ENCODE peak calls at places on chromosome 1, in nine cellular contexts. W is A549, L is HCT116, B is Panc1, O is K562, M is SK-N-SH, Y is GM23338, U is HepG2, N is GM12878. K is an unnamed sample.

GRCh38 chr1:157043685-157044084 is 1.9 kb downstream of the ARHGEF11 start:
- DNase-seq in M (peak; percentile 14), N (no peak), O (no peak), L (no peak), Y (no peak), U (no peak), W (no peak), B (no peak), K (no peak)

GRCh38 chr1:220528049-220528678 is at the start of gene MARK1:
- DNase-seq in U (no peak), Y (peak; percentile 79), M (peak; percentile 88), N (no peak), L (no peak), W (peak; percentile 31), B (no peak), O (no peak), K (no peak)

GRCh38 chr1:85230305-85230977 is 29.0 kb downstream of the C1orf52 start:
- DNase-seq in B (no peak), Y (peak; percentile 60), M (no peak), N (no peak), O (peak; percentile 26), L (peak; percentile 29), U (peak; percentile 21), W (no peak), K (no peak)

GRCh38 chr1:32992489-32993214 is 28.0 kb upstream of the RNF19B start:
- DNase-seq in N (peak; percentile 98), M (no peak), Y (peak; percentile 82), O (peak; percentile 67), U (peak; percentile 26), B (no peak), W (peak; percentile 83), L (peak; percentile 71), K (peak; percentile 99)

GRCh38 chr1:24619376-24619775 is 23.7 kb upstream of the SRRM1 start:
- DNase-seq in B (no peak), U (peak; percentile 62), W (no peak), O (no peak), L (no peak), Y (no peak), N (no peak), M (no peak), K (no peak)

GRCh38 chr1:59730302-59730701 is 84.4 kb upstream of the HOOK1 start:
- DNase-seq in Y (no peak), M (no peak), W (no peak), L (no peak), O (no peak), N (no peak), U (no peak), B (no peak), K (no peak)

GRCh38 chr1:173112129-173112528 is 61.4 kb upstream of the TNFSF18 start:
- DNase-seq in U (no peak), Y (no peak), L (no peak), N (peak; percentile 47), W (no peak), M (no peak), B (no peak), O (no peak), K (no peak)

GRCh38 chr1:227886503-227886961 is 61.2 kb downstream of the WNT9A start:
- DNase-seq in B (no peak), N (no peak), O (no peak), W (no peak), Y (peak; percentile 32), U (no peak), M (no peak), L (no peak), K (no peak)

GRCh38 chr1:108064255-108064654 is 99.3 kb upstream of the VAV3 start:
- DNase-seq in Y (no peak), O (no peak), N (no peak), L (no peak), W (no peak), U (no peak), B (no peak), M (no peak), K (no peak)

GRCh38 chr1:44531785-44532566 is 126.9 kb downstream of the RNF220 start:
- DNase-seq in Y (no peak), L (peak; percentile 78), U (peak; percentile 74), O (peak; percentile 88), B (no peak), W (peak; percentile 52), M (no peak), N (peak; percentile 16), K (no peak)

GRCh38 chr1:161119379-161120061 is 1.6 kb downstream of the NIT1 start:
- DNase-seq in W (peak; percentile 85), M (peak; percentile 39), O (peak; percentile 81), Y (peak; percentile 90), B (no peak), L (peak; percentile 86), U (no peak), N (no peak), K (peak; percentile 65)

DNA sequence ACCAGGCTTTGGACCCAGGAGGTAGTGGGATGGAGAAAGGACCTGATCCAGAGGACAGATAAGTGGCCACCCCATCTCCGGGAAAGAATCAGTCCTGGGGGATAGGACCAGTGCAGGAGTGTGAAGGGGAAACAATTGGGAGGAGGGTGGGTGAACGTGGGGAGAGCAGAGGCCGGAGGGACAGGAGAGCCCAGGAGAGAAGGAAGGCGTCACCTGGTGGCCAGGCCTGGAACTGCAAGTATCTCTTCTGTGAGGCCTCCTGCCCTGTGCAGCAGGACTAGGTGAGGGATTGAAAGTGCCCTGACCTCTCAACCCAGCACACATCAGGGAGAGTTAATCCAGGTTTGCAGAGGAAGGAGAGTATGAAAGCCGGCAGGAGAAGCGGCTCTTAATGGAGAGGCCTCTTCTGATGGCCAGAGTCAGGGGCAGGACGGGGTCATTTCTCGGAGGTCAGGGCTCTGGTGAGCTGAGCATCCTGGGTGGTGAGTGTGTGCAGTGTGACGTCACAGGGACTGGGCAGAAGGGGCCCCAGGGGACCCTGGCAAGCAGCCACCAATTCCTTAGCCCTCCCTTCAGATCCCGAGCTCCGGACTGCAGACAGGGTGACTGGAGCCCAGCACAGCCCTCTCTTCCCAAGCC is 9.2 kb upstream of the LAD1 start:
- DNase-seq in Y (peak; percentile 93), L (peak; percentile 51), U (peak; percentile 67), M (peak; percentile 91), O (peak; percentile 86), N (no peak), B (peak; percentile 67), W (peak; percentile 93), K (peak; percentile 17)
- TF ChIP-seq CTCF in Y (peak; percentile 79), L (peak; percentile 90), U (peak; percentile 98), M (peak; percentile 95), O (peak; percentile 88), N (peak; percentile 96), B (peak; percentile 99), W (peak; percentile 95), K (peak; percentile 96)

GRCh38 chr1:162380061-162380846 is 1.3 kb upstream of the C1orf226 start:
- DNase-seq in W (no peak), Y (no peak), O (peak; percentile 77), M (no peak), B (no peak), N (no peak), U (no peak), L (no peak), K (no peak)

GRCh38 chr1:162381383-162381782 is at the start of gene C1orf226:
- DNase-seq in W (peak; percentile 17), B (no peak), Y (no peak), N (no peak), L (peak; percentile 67), O (peak; percentile 16), M (no peak), U (no peak), K (no peak)

GRCh38 chr1:162383091-162383490 is 1.6 kb downstream of the C1orf226 start:
- DNase-seq in W (no peak), U (no peak), O (no peak), M (no peak), Y (no peak), L (no peak), B (no peak), N (no peak), K (no peak)

GRCh38 chr1:162383516-162383915 is 2.0 kb downstream of the C1orf226 start:
- DNase-seq in U (no peak), N (no peak), B (no peak), L (no peak), O (no peak), Y (no peak), W (no peak), M (peak; percentile 8), K (no peak)

GRCh38 chr1:162381941-162382750 is 618 bp downstream of the C1orf226 start:
- DNase-seq in B (no peak), M (no peak), U (no peak), Y (no peak), L (no peak), N (no peak), O (peak; percentile 16), W (no peak), K (no peak)
- H3K27ac ChIP-seq in B (no peak overlapping the region), M (no peak overlapping the region), U (no peak overlapping the region), Y (no peak overlapping the region), L (peak overlapping the region; percentile 69), N (no peak overlapping the region), O (no peak overlapping the region), W (peak overlapping the region; percentile 70), K (no peak overlapping the region)

GRCh38 chr1:76939817-76940216 is 72.5 kb downstream of the ST6GALNAC5 start:
- DNase-seq in B (no peak), M (no peak), N (no peak), O (no peak), U (no peak), Y (no peak), W (no peak), L (no peak), K (no peak)

GRCh38 chr1:76940586-76941335 is 73.5 kb downstream of the ST6GALNAC5 start:
- DNase-seq in O (no peak), Y (no peak), N (no peak), U (no peak), B (no peak), W (no peak), M (no peak), L (no peak), K (no peak)

GRCh38 chr1:76938304-76938703 is 71.0 kb downstream of the ST6GALNAC5 start:
- DNase-seq in N (no peak), W (no peak), B (no peak), Y (no peak), L (no peak), U (no peak), O (no peak), M (no peak), K (no peak)

GRCh38 chr1:76942549-76942948 is 75.3 kb downstream of the ST6GALNAC5 start:
- DNase-seq in N (no peak), B (no peak), Y (no peak), L (no peak), W (no peak), U (no peak), M (no peak), O (no peak), K (no peak)

GRCh38 chr1:76939107-76939816 is 72.0 kb downstream of the ST6GALNAC5 start:
- DNase-seq in W (no peak), N (no peak), U (no peak), Y (no peak), M (no peak), L (no peak), O (no peak), B (no peak), K (no peak)
- TF ChIP-seq REST in W (no peak), N (no peak), U (no peak), Y (no peak), M (no peak), L (no peak), O (no peak), B (no peak), K (no peak)

GRCh38 chr1:18530567-18531502 is 50.1 kb downstream of the KLHDC7A start:
- DNase-seq in O (peak; percentile 76), L (peak; percentile 21), W (no peak), Y (peak; percentile 60), U (peak; percentile 21), N (no peak), B (peak; percentile 4), M (peak; percentile 35), K (no peak)
- TF ChIP-seq CTCF in O (peak; percentile 59), L (peak; percentile 44), W (no peak), Y (peak; percentile 65), U (peak; percentile 78), N (peak; percentile 45), B (no peak), M (no peak), K (no peak)

GRCh38 chr1:116508090-116508983 is 62.5 kb downstream of the CD58 start:
- DNase-seq in W (no peak), M (no peak), N (no peak), L (no peak), B (no peak), O (no peak), U (no peak), Y (no peak), K (no peak)
- H3K27ac ChIP-seq in W (peak overlapping the region; percentile 73), M (peak overlapping the region; percentile 97), N (peak overlapping the region; percentile 70), L (peak overlapping the region; percentile 85), B (no peak overlapping the region), O (peak overlapping the region; percentile 47), U (peak overlapping the region; percentile 55), Y (no peak overlapping the region), K (peak overlapping the region; percentile 55)

K was measured in HL-60.